ENCODE peak calls at places on chromosomes 16 and 17, in nine cellular contexts. One of them, this sample, is unnamed.

GRCh38 chr17:66675273-66675990 is 159.5 kb upstream of the CACNG5 start:
- DNase-seq in lower lobe of right lung: no peak
- DNase-seq in kidney epithelial cell: no peak
- DNase-seq in epithelial cell of esophagus: peak; percentile 27
- DNase-seq in AG10803: no peak
- DNase-seq in esophagus squamous epithelium: no peak
- DNase-seq in keratinocyte: no peak
- DNase-seq in colonic mucosa: no peak
- DNase-seq in dorsolateral prefrontal cortex: no peak
- DNase-seq in this sample: no peak

GRCh38 chr16:54462151-54462651 is 175.6 kb upstream of the IRX3 start:
- DNase-seq in lower lobe of right lung: no peak
- DNase-seq in kidney epithelial cell: no peak
- DNase-seq in epithelial cell of esophagus: no peak
- DNase-seq in AG10803: peak; percentile 96
- DNase-seq in esophagus squamous epithelium: no peak
- DNase-seq in keratinocyte: no peak
- DNase-seq in colonic mucosa: no peak
- DNase-seq in dorsolateral prefrontal cortex: no peak
- DNase-seq in this sample: peak; percentile 83

GRCh38 chr17:80364091-80364691 is 50.8 kb upstream of the ENDOV start:
- DNase-seq in lower lobe of right lung: peak; percentile 41
- DNase-seq in kidney epithelial cell: no peak
- DNase-seq in epithelial cell of esophagus: peak; percentile 80
- DNase-seq in AG10803: no peak
- DNase-seq in esophagus squamous epithelium: no peak
- DNase-seq in keratinocyte: no peak
- DNase-seq in colonic mucosa: no peak
- DNase-seq in dorsolateral prefrontal cortex: peak; percentile 29
- DNase-seq in this sample: no peak

GRCh38 chr17:20908373-20909273 is 134.2 kb downstream of the USP22 start:
- DNase-seq in lower lobe of right lung: peak; percentile 92
- DNase-seq in kidney epithelial cell: peak; percentile 21
- DNase-seq in epithelial cell of esophagus: peak; percentile 67
- DNase-seq in AG10803: peak; percentile 76
- DNase-seq in esophagus squamous epithelium: peak; percentile 24
- DNase-seq in keratinocyte: peak; percentile 23
- DNase-seq in colonic mucosa: peak; percentile 92
- DNase-seq in dorsolateral prefrontal cortex: peak; percentile 92
- DNase-seq in this sample: no peak

GRCh38 chr16:70683146-70683944 is 2.5 kb downstream of the MTSS2 start:
- DNase-seq in lower lobe of right lung: no peak
- DNase-seq in kidney epithelial cell: no peak
- DNase-seq in epithelial cell of esophagus: no peak
- DNase-seq in AG10803: no peak
- DNase-seq in esophagus squamous epithelium: no peak
- DNase-seq in keratinocyte: no peak
- DNase-seq in colonic mucosa: no peak
- DNase-seq in dorsolateral prefrontal cortex: no peak
- DNase-seq in this sample: no peak

GRCh38 chr17:31274252-31274651 is 22.8 kb downstream of the OMG start:
- DNase-seq in lower lobe of right lung: no peak
- DNase-seq in kidney epithelial cell: no peak
- DNase-seq in epithelial cell of esophagus: peak; percentile 89
- DNase-seq in AG10803: peak; percentile 88
- DNase-seq in esophagus squamous epithelium: no peak
- DNase-seq in keratinocyte: peak; percentile 48
- DNase-seq in colonic mucosa: no peak
- DNase-seq in dorsolateral prefrontal cortex: no peak
- DNase-seq in this sample: no peak

GRCh38 chr17:17784599-17785264 is 52.1 kb downstream of the SREBF1 start:
- DNase-seq in lower lobe of right lung: no peak
- DNase-seq in kidney epithelial cell: no peak
- DNase-seq in epithelial cell of esophagus: no peak
- DNase-seq in AG10803: no peak
- DNase-seq in esophagus squamous epithelium: no peak
- DNase-seq in keratinocyte: no peak
- DNase-seq in colonic mucosa: no peak
- DNase-seq in dorsolateral prefrontal cortex: no peak
- DNase-seq in this sample: no peak

GRCh38 chr16:11395008-11395948 is 50.0 kb downstream of the RMI2 start:
- DNase-seq in lower lobe of right lung: peak; percentile 21
- DNase-seq in kidney epithelial cell: no peak
- DNase-seq in epithelial cell of esophagus: no peak
- DNase-seq in AG10803: peak; percentile 15
- DNase-seq in esophagus squamous epithelium: no peak
- DNase-seq in keratinocyte: no peak
- DNase-seq in colonic mucosa: no peak
- DNase-seq in dorsolateral prefrontal cortex: no peak
- DNase-seq in this sample: no peak

GRCh38 chr16:70576431-70577255 is 53.0 kb downstream of the SF3B3 start:
- DNase-seq in lower lobe of right lung: no peak
- DNase-seq in kidney epithelial cell: no peak
- DNase-seq in epithelial cell of esophagus: peak; percentile 64
- DNase-seq in AG10803: peak; percentile 84
- DNase-seq in esophagus squamous epithelium: no peak
- DNase-seq in keratinocyte: no peak
- DNase-seq in colonic mucosa: peak; percentile 31
- DNase-seq in dorsolateral prefrontal cortex: no peak
- DNase-seq in this sample: no peak

GRCh38 chr17:57577751-57578607 is 167.1 kb downstream of the CCDC182 start:
- DNase-seq in lower lobe of right lung: no peak
- DNase-seq in kidney epithelial cell: no peak
- DNase-seq in epithelial cell of esophagus: peak; percentile 62
- DNase-seq in AG10803: peak; percentile 65
- DNase-seq in esophagus squamous epithelium: no peak
- DNase-seq in keratinocyte: no peak
- DNase-seq in colonic mucosa: peak; percentile 30
- DNase-seq in dorsolateral prefrontal cortex: no peak
- DNase-seq in this sample: no peak

GRCh38 chr16:8866118-8866883 is 2.5 kb downstream of the CARHSP1 start:
- DNase-seq in lower lobe of right lung: no peak
- DNase-seq in kidney epithelial cell: no peak
- DNase-seq in epithelial cell of esophagus: no peak
- DNase-seq in AG10803: no peak
- DNase-seq in esophagus squamous epithelium: no peak
- DNase-seq in keratinocyte: no peak
- DNase-seq in colonic mucosa: peak; percentile 69
- DNase-seq in dorsolateral prefrontal cortex: peak; percentile 73
- DNase-seq in this sample: no peak

GRCh38 chr17:29574732-29575510 is 6.4 kb downstream of the TP53I13 start:
- DNase-seq in lower lobe of right lung: no peak
- DNase-seq in kidney epithelial cell: no peak
- DNase-seq in epithelial cell of esophagus: no peak
- DNase-seq in AG10803: no peak
- DNase-seq in esophagus squamous epithelium: no peak
- DNase-seq in keratinocyte: no peak
- DNase-seq in colonic mucosa: peak; percentile 84
- DNase-seq in dorsolateral prefrontal cortex: peak; percentile 26
- DNase-seq in this sample: no peak

GRCh38 chr16:89564476-89565255 is 4.2 kb downstream of the RPL13 start:
- DNase-seq in lower lobe of right lung: no peak
- DNase-seq in kidney epithelial cell: no peak
- DNase-seq in epithelial cell of esophagus: peak; percentile 33
- DNase-seq in AG10803: no peak
- DNase-seq in esophagus squamous epithelium: no peak
- DNase-seq in keratinocyte: no peak
- DNase-seq in colonic mucosa: peak; percentile 45
- DNase-seq in dorsolateral prefrontal cortex: no peak
- DNase-seq in this sample: no peak

DNA sequence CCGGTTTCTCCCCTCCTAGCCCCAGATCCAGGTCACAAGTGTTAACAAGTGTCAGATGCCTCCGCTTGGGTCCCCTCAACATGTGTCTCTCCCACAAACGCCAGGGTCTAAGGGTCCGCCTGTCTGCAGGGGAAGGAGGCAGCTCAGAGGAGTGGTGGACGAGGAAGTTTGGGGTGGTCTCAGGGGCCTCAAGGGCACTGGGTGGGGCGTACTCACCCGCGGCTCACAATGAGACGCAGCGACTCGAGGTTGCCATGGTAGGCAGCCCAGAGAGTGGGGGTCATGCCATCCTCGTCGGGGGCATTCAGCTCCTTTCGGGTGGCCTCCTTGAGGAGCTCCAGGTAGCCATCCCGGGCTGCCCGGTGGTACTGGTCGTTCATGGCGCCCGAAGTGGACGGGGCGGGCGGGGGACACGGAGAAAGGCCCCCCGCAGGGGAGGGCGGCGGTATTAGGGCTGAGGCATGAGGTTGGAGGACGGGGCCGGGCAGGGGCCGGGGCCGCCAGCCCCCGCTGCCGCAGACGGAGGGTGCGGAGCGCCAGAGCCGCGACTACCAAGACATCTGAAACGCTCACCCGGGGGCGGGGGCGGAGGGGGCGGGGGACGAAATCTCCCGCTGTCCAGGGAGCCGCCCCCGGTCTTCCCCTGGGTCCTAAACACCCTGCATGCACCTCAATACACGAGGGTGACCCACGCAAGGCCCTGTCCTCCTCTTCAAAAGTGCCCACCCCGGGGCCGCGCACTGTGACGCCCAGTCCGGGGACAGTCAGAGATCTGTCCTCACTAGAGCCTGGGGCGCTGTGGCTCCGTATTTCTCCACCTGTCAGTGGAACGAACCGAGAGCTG is at the start of gene USH1G:
- DNase-seq in lower lobe of right lung: no peak
- DNase-seq in kidney epithelial cell: no peak
- DNase-seq in epithelial cell of esophagus: peak; percentile 33
- DNase-seq in AG10803: no peak
- DNase-seq in esophagus squamous epithelium: no peak
- DNase-seq in keratinocyte: no peak
- DNase-seq in colonic mucosa: no peak
- DNase-seq in dorsolateral prefrontal cortex: no peak
- DNase-seq in this sample: no peak
- TF ChIP-seq CTCF in lower lobe of right lung: no peak
- TF ChIP-seq CTCF in kidney epithelial cell: no peak
- TF ChIP-seq CTCF in epithelial cell of esophagus: no peak
- TF ChIP-seq CTCF in AG10803: no peak
- TF ChIP-seq CTCF in esophagus squamous epithelium: no peak
- TF ChIP-seq CTCF in keratinocyte: no peak
- TF ChIP-seq CTCF in colonic mucosa: no peak
- TF ChIP-seq CTCF in dorsolateral prefrontal cortex: no peak
- TF ChIP-seq CTCF in this sample: no peak

GRCh38 chr16:87597324-87597830 is 4.9 kb upstream of the JPH3 start:
- DNase-seq in lower lobe of right lung: no peak
- DNase-seq in kidney epithelial cell: no peak
- DNase-seq in epithelial cell of esophagus: no peak
- DNase-seq in AG10803: no peak
- DNase-seq in esophagus squamous epithelium: no peak
- DNase-seq in keratinocyte: no peak
- DNase-seq in colonic mucosa: no peak
- DNase-seq in dorsolateral prefrontal cortex: no peak
- DNase-seq in this sample: no peak

GRCh38 chr16:87595712-87596111 is 6.6 kb upstream of the JPH3 start:
- DNase-seq in lower lobe of right lung: no peak
- DNase-seq in kidney epithelial cell: no peak
- DNase-seq in epithelial cell of esophagus: no peak
- DNase-seq in AG10803: no peak
- DNase-seq in esophagus squamous epithelium: no peak
- DNase-seq in keratinocyte: no peak
- DNase-seq in colonic mucosa: no peak
- DNase-seq in dorsolateral prefrontal cortex: no peak
- DNase-seq in this sample: no peak

GRCh38 chr16:87587636-87588035 is 14.7 kb upstream of the JPH3 start:
- DNase-seq in lower lobe of right lung: no peak
- DNase-seq in kidney epithelial cell: no peak
- DNase-seq in epithelial cell of esophagus: no peak
- DNase-seq in AG10803: no peak
- DNase-seq in esophagus squamous epithelium: no peak
- DNase-seq in keratinocyte: no peak
- DNase-seq in colonic mucosa: no peak
- DNase-seq in dorsolateral prefrontal cortex: no peak
- DNase-seq in this sample: no peak

GRCh38 chr16:87593710-87594258 is 8.5 kb upstream of the JPH3 start:
- DNase-seq in lower lobe of right lung: no peak
- DNase-seq in kidney epithelial cell: no peak
- DNase-seq in epithelial cell of esophagus: no peak
- DNase-seq in AG10803: no peak
- DNase-seq in esophagus squamous epithelium: no peak
- DNase-seq in keratinocyte: no peak
- DNase-seq in colonic mucosa: no peak
- DNase-seq in dorsolateral prefrontal cortex: no peak
- DNase-seq in this sample: no peak

GRCh38 chr16:87592018-87592712 is 10.1 kb upstream of the JPH3 start:
- DNase-seq in lower lobe of right lung: no peak
- DNase-seq in kidney epithelial cell: no peak
- DNase-seq in epithelial cell of esophagus: no peak
- DNase-seq in AG10803: no peak
- DNase-seq in esophagus squamous epithelium: no peak
- DNase-seq in keratinocyte: no peak
- DNase-seq in colonic mucosa: no peak
- DNase-seq in dorsolateral prefrontal cortex: no peak
- DNase-seq in this sample: no peak
- H3K4me3 ChIP-seq in lower lobe of right lung: no peak overlapping the region
- H3K4me3 ChIP-seq in kidney epithelial cell: no peak overlapping the region
- H3K4me3 ChIP-seq in epithelial cell of esophagus: no peak overlapping the region
- H3K4me3 ChIP-seq in AG10803: no peak overlapping the region
- H3K4me3 ChIP-seq in esophagus squamous epithelium: no peak overlapping the region
- H3K4me3 ChIP-seq in keratinocyte: no peak overlapping the region
- H3K4me3 ChIP-seq in colonic mucosa: no peak overlapping the region
- H3K4me3 ChIP-seq in dorsolateral prefrontal cortex: no peak overlapping the region
- H3K4me3 ChIP-seq in this sample: no peak overlapping the region

DNA sequence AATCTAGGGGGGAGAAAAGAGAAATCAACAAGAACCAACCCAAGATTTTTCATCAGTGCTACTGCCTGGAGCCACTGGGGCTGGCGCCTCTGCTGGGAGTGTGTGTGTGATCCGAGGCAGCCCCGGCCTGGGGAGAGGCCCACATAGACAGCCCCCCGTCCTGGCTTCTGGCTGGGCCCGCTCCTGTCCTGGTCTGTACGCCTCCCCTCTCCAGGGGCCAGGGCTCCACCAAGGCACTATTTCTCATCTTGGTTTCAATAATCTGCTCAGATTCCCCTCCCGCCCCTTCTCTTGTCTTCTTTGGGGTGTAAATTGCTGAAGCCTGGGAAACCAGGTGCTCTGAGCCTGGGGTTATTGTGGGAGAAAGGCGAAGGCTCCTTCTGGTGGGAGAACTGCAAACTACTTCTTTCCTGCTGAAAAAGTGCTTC is 7.8 kb downstream of the BAHCC1 start:
- DNase-seq in lower lobe of right lung: no peak
- DNase-seq in kidney epithelial cell: no peak
- DNase-seq in epithelial cell of esophagus: no peak
- DNase-seq in AG10803: no peak
- DNase-seq in esophagus squamous epithelium: no peak
- DNase-seq in keratinocyte: no peak
- DNase-seq in colonic mucosa: no peak
- DNase-seq in dorsolateral prefrontal cortex: no peak
- DNase-seq in this sample: no peak
- TF ChIP-seq CTCF in lower lobe of right lung: no peak
- TF ChIP-seq CTCF in kidney epithelial cell: no peak
- TF ChIP-seq CTCF in epithelial cell of esophagus: no peak
- TF ChIP-seq CTCF in AG10803: peak; percentile 28
- TF ChIP-seq CTCF in esophagus squamous epithelium: no peak
- TF ChIP-seq CTCF in keratinocyte: no peak
- TF ChIP-seq CTCF in colonic mucosa: no peak
- TF ChIP-seq CTCF in dorsolateral prefrontal cortex: no peak
- TF ChIP-seq CTCF in this sample: peak; percentile 8

DNA sequence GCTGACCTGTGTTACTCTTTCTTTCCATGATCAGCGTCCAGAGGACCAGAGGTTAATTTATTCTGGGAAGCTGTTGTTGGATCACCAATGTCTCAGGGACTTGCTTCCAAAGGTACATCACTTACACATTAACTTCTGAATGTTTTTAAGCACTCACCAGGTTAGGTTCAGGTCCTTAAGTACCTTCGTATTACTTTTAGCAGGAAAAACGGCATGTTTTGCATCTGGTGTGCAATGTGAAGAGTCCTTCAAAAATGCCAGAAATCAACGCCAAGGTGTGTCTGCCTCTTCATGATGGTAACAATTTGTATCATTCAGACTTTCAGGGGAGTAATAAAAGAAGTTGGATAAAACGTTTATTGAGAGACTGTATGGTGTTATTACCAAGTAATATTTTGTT is 3.3 kb downstream of the HERPUD1 start:
- DNase-seq in lower lobe of right lung: no peak
- DNase-seq in kidney epithelial cell: no peak
- DNase-seq in epithelial cell of esophagus: no peak
- DNase-seq in AG10803: no peak
- DNase-seq in esophagus squamous epithelium: no peak
- DNase-seq in keratinocyte: no peak
- DNase-seq in colonic mucosa: no peak
- DNase-seq in dorsolateral prefrontal cortex: no peak
- DNase-seq in this sample: no peak
- H3K4me3 ChIP-seq in lower lobe of right lung: peak overlapping the region; percentile 99
- H3K4me3 ChIP-seq in kidney epithelial cell: peak overlapping the region; percentile 5
- H3K4me3 ChIP-seq in epithelial cell of esophagus: no peak overlapping the region
- H3K4me3 ChIP-seq in AG10803: peak overlapping the region; percentile 98
- H3K4me3 ChIP-seq in esophagus squamous epithelium: peak overlapping the region; percentile 78
- H3K4me3 ChIP-seq in keratinocyte: no peak overlapping the region
- H3K4me3 ChIP-seq in colonic mucosa: no peak overlapping the region
- H3K4me3 ChIP-seq in dorsolateral prefrontal cortex: peak overlapping the region; percentile 99
- H3K4me3 ChIP-seq in this sample: peak overlapping the region; percentile 89

This sample was measured in AG04449.